ENCODE peak calls at places on chromosomes 7 and 10, in seven cellular contexts. G is stomach, D is IMR-90, J is HCT116, E is spleen, V is A549, I is H54. H is an unnamed sample.

GRCh38 chr7:80705164-80705781 is 66.8 kb downstream of the CD36 start:
- DNase-seq in J (no peak), I (no peak), G (no peak), V (no peak), E (no peak), D (no peak), H (no peak)

GRCh38 chr10:31669367-31669766 is 259.3 kb downstream of the ARHGAP12 start:
- DNase-seq in G (no peak), D (no peak), E (no peak), V (no peak), J (no peak), I (no peak), H (no peak)

GRCh38 chr10:79424221-79425073 is 21.0 kb downstream of the ZCCHC24 start:
- DNase-seq in D (peak; percentile 52), G (peak; percentile 86), J (no peak), E (peak; percentile 54), I (no peak), V (no peak), H (no peak)

GRCh38 chr10:59720377-59720776 is 10.7 kb upstream of the SLC16A9 start:
- DNase-seq in D (no peak), V (no peak), J (no peak), I (no peak), G (no peak), E (no peak), H (no peak)

GRCh38 chr10:128307819-128308218 is 181.6 kb upstream of the MKI67 start:
- DNase-seq in I (no peak), J (no peak), G (no peak), E (no peak), V (no peak), D (no peak), H (no peak)

GRCh38 chr7:36264917-36265292 is 111.9 kb downstream of the EEPD1 start:
- DNase-seq in V (no peak), I (no peak), E (no peak), D (no peak), J (no peak), G (no peak), H (no peak)

GRCh38 chr10:113646337-113647201 is 17.3 kb downstream of the NRAP start:
- DNase-seq in I (no peak), G (no peak), V (no peak), J (no peak), D (no peak), E (no peak), H (no peak)

GRCh38 chr7:107125475-107125874 is 43.3 kb upstream of the HBP1 start:
- DNase-seq in I (no peak), E (no peak), J (no peak), G (no peak), D (no peak), V (no peak), H (no peak)

GRCh38 chr10:73922007-73922863 is 11.3 kb downstream of the PLAU start:
- DNase-seq in V (no peak), G (no peak), I (no peak), E (no peak), D (no peak), J (no peak), H (no peak)

DNA sequence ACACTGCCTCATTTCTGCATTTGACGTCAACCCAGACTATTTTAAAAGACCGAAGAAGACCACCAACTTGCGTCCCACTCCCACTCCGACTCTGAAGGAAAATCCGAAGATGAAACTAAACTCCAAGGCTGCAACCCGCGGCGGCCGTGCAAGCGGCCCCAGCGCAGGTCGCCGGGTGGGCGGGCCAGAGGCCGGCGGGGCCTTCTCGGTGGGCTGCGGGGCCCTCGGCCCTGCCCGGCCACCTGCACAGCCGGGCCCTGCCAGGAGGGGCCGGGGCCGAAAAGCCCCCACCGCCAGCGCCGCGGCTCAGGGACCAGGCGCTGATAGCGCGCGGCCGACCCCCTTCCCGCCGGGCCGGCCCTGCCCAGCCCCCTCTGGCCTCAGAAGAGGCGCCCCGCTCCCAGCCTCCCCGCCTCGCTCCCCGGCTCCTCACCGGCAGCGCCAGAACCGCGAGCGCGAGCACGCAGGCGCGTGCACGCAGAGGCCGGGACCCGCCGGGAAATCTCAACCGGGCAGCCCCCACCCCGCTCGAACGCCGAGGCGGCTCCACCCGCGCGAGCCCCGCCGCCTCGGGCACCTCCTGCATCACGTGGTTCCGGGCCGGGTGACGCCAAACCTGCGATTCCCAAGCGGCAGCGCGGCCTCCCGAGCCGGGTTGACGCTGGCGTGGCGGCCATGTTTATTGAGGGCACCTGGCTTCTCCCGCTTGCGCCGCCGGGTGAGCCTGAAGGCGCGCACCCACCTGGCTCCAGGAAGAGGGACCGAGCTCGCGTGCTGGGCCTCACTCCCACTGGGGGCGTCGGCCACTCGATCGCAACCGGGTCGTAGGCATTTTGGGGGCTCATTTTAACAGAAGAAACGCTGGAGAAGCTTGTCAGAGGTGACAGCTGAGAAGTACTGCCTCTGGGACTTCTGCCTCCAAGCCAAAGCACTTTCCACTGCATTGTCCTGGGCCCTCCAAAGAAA is at the start of gene C7orf25:
- DNase-seq in G (peak; percentile 97), D (peak; percentile 90), E (peak; percentile 100), V (peak; percentile 95), J (peak; percentile 82), I (peak; percentile 96), H (peak; percentile 94)
- TF ChIP-seq POLR2A in G (no peak), D (no peak), E (no peak), V (peak; percentile 43), J (peak; percentile 48), I (peak; percentile 69), H (peak; percentile 22)

GRCh38 chr10:4472190-4472904 is 353.7 kb upstream of the AKR1E2 start:
- DNase-seq in J (no peak), D (no peak), I (no peak), V (no peak), E (no peak), G (no peak), H (no peak)

GRCh38 chr10:4477664-4478063 is 348.3 kb upstream of the AKR1E2 start:
- DNase-seq in V (no peak), G (no peak), E (no peak), D (no peak), I (no peak), J (no peak), H (no peak)

GRCh38 chr10:4474829-4475228 is 351.2 kb upstream of the AKR1E2 start:
- DNase-seq in G (no peak), J (no peak), D (no peak), V (no peak), I (no peak), E (no peak), H (no peak)

GRCh38 chr10:4473977-4474376 is 352.0 kb upstream of the AKR1E2 start:
- DNase-seq in I (no peak), J (no peak), E (no peak), D (no peak), V (no peak), G (no peak), H (no peak)

DNA sequence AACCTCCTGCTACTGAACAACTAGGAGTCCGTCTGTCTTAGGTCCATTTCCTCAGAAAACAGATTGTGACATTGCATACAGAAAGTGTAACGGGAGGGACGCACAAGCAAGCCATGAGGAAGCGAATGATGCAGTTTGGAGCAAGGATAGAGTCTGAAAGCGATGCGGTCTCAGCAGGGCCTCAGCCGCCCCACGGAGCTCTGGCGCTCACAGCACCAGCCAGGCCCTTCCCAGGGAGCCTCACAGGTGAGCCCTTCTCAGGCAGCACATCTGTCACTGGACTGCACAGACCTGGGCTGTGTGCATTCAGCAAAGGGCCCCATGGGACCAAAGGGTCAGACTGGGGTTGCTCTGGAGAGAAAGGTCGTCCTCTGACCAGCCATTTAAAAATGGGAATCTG is 350.2 kb upstream of the AKR1E2 start:
- DNase-seq in I (no peak), D (no peak), J (no peak), G (no peak), V (no peak), E (no peak), H (no peak)
- TF ChIP-seq POLR2A in I (no peak), D (no peak), J (no peak), G (no peak), V (no peak), E (no peak), H (no peak)

GRCh38 chr10:110502851-110503301 is 5.2 kb downstream of the DUSP5 start:
- DNase-seq in G (no peak), E (no peak), D (peak; percentile 80), I (no peak), J (no peak), V (peak; percentile 40), H (no peak)
- TF ChIP-seq POLR2A in G (no peak), E (no peak), D (no peak), I (no peak), J (no peak), V (no peak), H (no peak)

DNA sequence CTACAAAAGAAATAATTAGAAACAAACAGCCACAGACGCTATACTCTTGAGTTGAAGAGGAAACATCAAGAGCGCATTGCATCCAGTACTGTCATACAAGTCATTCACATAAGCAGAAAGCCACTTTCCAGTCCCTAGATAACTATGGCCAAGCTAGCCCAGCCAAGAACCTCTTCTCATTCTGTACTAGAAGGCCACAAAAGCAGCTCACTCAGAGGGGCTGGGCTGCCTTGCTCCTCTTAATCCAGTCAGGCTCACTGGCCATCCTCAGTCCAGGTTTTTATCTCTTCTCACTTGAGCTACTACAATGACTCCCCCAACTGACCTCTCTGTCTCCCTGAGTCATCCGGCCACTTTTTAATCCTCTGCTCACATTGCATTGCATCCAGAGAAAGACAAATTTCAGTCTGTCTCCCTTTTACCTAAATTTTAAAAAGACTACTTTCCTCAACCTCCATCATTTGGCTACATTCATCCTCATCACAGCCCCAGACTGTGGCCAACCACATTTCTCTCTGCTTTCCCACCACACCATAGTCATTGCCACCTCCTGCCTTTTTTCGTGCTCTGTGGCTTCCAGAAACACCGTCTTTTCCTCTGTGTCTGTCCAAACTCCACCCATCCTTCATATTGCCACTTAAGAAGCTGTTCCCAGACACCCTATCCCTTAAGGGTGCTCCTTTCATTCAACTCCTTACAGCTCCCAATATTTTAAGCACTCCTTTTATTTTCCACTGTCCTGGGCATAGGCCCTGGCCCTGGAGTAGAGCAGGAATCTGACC is 25.0 kb downstream of the PPP1R3C start:
- DNase-seq in I (no peak), J (no peak), D (no peak), V (no peak), G (no peak), E (no peak), H (no peak)
- TF ChIP-seq POLR2A in I (no peak), J (no peak), D (no peak), V (no peak), G (no peak), E (no peak), H (no peak)